ENCODE peak calls at places on chromosome 14, in six cellular contexts. O is mesendoderm; Q is activated T-helper 1 cell treated with anti-CD3 and anti-CD28 coated beads, Interleukin-2, amount 50 U/mL, for 16 hours; I is A549; X is endothelial cell; S is T-helper 2 cell. H is an unnamed sample.
A peak's percentile ranks its signal among the peaks of the same experiment; 100 is the strongest.

GRCh38 chr14:88987516-88987915 is 163.1 kb downstream of the TTC8 start:
- DNase-seq in O (no peak), Q (no peak), I (no peak), X (no peak), S (no peak), H (no peak)

GRCh38 chr14:91996951-91997371 is 42.9 kb downstream of the TRIP11 start:
- DNase-seq in O (peak; percentile 71), Q (no peak), I (peak; percentile 51), X (peak; percentile 5), S (no peak), H (no peak)

GRCh38 chr14:103084021-103084919 is at the start of gene LBHD2:
- DNase-seq in O (no peak), Q (no peak), I (no peak), X (peak; percentile 39), S (no peak), H (no peak)

GRCh38 chr14:104145826-104146642 is 7.6 kb downstream of the KIF26A start:
- DNase-seq in O (no peak), Q (no peak), I (no peak), X (no peak), S (no peak), H (no peak)

GRCh38 chr14:57889245-57889644 is 23.4 kb upstream of the SLC35F4 start:
- DNase-seq in O (no peak), Q (no peak), I (no peak), X (no peak), S (no peak), H (no peak)

GRCh38 chr14:69827560-69827959 is 30.5 kb upstream of the SLC10A1 start:
- DNase-seq in O (peak; percentile 34), Q (no peak), I (no peak), X (no peak), S (no peak), H (no peak)

GRCh38 chr14:32367501-32367900 is 38.4 kb downstream of the AKAP6 start:
- DNase-seq in O (no peak), Q (no peak), I (no peak), X (no peak), S (no peak), H (no peak)

GRCh38 chr14:51441001-51441400 is 201.0 kb downstream of the TMX1 start:
- DNase-seq in O (peak; percentile 40), Q (no peak), I (peak; percentile 16), X (no peak), S (no peak), H (no peak)

GRCh38 chr14:52069617-52070431 is 965 bp upstream of the NID2 start:
- DNase-seq in O (peak; percentile 55), Q (no peak), I (no peak), X (no peak), S (no peak), H (no peak)

GRCh38 chr14:59582845-59583509 is 6.4 kb upstream of the CCDC175 start:
- DNase-seq in O (peak; percentile 53), Q (no peak), I (no peak), X (no peak), S (no peak), H (no peak)

GRCh38 chr14:48725001-48725734 is 861.0 kb downstream of the RPS29 start:
- DNase-seq in O (no peak), Q (no peak), I (no peak), X (no peak), S (no peak), H (no peak)